ENCODE peak calls at places on chromosome 1, in five cellular contexts. Z is GM12878, P is breast epithelium, Q is cardiac muscle cell, C is endodermal cell. O is an unnamed sample.

GRCh38 chr1:229148743-229149142 is 122.2 kb upstream of the RAB4A start:
- DNase-seq in Z (no peak), P (no peak), Q (no peak), C (no peak), O (no peak)

GRCh38 chr1:186289943-186290560 is 85.0 kb downstream of the TPR start:
- DNase-seq in Z (no peak), P (no peak), Q (no peak), C (no peak), O (no peak)

GRCh38 chr1:168709896-168710305 is 19.1 kb downstream of the DPT start:
- DNase-seq in Z (no peak), P (no peak), Q (peak; percentile 47), C (no peak), O (no peak)

GRCh38 chr1:156002182-156002911 is 18.4 kb downstream of the SSR2 start:
- DNase-seq in Z (no peak), P (no peak), Q (no peak), C (no peak), O (no peak)

GRCh38 chr1:216804107-216804506 is 80.9 kb upstream of the ESRRG start:
- DNase-seq in Z (no peak), P (no peak), Q (no peak), C (no peak), O (no peak)

GRCh38 chr1:54825696-54826095 is 24.6 kb upstream of the TTC22 start:
- DNase-seq in Z (no peak), P (no peak), Q (no peak), C (no peak), O (no peak)

GRCh38 chr1:10353282-10353681 is 45.6 kb upstream of the PGD start:
- DNase-seq in Z (no peak), P (no peak), Q (peak; percentile 15), C (peak; percentile 69), O (no peak)

GRCh38 chr1:46400398-46400797 is 6.3 kb downstream of the FAAH start:
- DNase-seq in Z (no peak), P (no peak), Q (no peak), C (no peak), O (no peak)

GRCh38 chr1:42756956-42757891 is 9.6 kb downstream of the P3H1 start:
- DNase-seq in Z (no peak), P (no peak), Q (peak; percentile 70), C (peak; percentile 75), O (peak; percentile 71)

GRCh38 chr1:17060129-17060868 is 6.5 kb upstream of the SDHB start:
- DNase-seq in Z (no peak), P (no peak), Q (peak; percentile 33), C (no peak), O (no peak)

GRCh38 chr1:1890506-1891348 is at the start of gene GNB1:
- DNase-seq in Z (peak; percentile 48), P (peak; percentile 81), Q (peak; percentile 93), C (peak; percentile 92), O (peak; percentile 95)

GRCh38 chr1:9454494-9455066 is 84.7 kb upstream of the SLC25A33 start:
- DNase-seq in Z (no peak), P (no peak), Q (no peak), C (no peak), O (peak; percentile 28)

GRCh38 chr1:156752843-156753486 is 1.5 kb upstream of the HDGF start:
- DNase-seq in Z (no peak), P (no peak), Q (no peak), C (peak; percentile 36), O (no peak)

GRCh38 chr1:45272943-45273342 is 53.8 kb upstream of the HPDL start:
- DNase-seq in Z (no peak), P (no peak), Q (peak; percentile 64), C (no peak), O (no peak)

GRCh38 chr1:51192213-51192843 is 43.7 kb upstream of the RNF11 start:
- DNase-seq in Z (no peak), P (peak; percentile 58), Q (peak; percentile 93), C (peak; percentile 83), O (peak; percentile 77)

GRCh38 chr1:35506960-35507901 is 50.0 kb downstream of the KIAA0319L start:
- DNase-seq in Z (peak; percentile 76), P (no peak), Q (no peak), C (no peak), O (peak; percentile 74)

GRCh38 chr1:57254006-57254405 is 169.9 kb downstream of the DAB1 start:
- DNase-seq in Z (no peak), P (no peak), Q (peak; percentile 4), C (no peak), O (no peak)

GRCh38 chr1:43172532-43172972 is 422 bp downstream of the CFAP57 start:
- DNase-seq in Z (no peak), P (peak; percentile 75), Q (peak; percentile 92), C (peak; percentile 95), O (peak; percentile 92)

GRCh38 chr1:94117250-94117851 is 3.6 kb downstream of the ABCA4 start:
- DNase-seq in Z (no peak), P (no peak), Q (no peak), C (peak; percentile 41), O (no peak)

GRCh38 chr1:32246888-32247273 is at the start of gene FAM167B:
- DNase-seq in Z (no peak), P (no peak), Q (peak; percentile 80), C (no peak), O (no peak)

GRCh38 chr1:212161231-212161781 is 123.9 kb upstream of the PPP2R5A start:
- DNase-seq in Z (peak; percentile 25), P (no peak), Q (peak; percentile 90), C (no peak), O (peak; percentile 47)

GRCh38 chr1:165069829-165070228 is 286.7 kb downstream of the LMX1A start:
- DNase-seq in Z (no peak), P (no peak), Q (no peak), C (no peak), O (no peak)

GRCh38 chr1:3564921-3565831 is 46.1 kb downstream of the MEGF6 start:
- DNase-seq in Z (no peak), P (no peak), Q (peak; percentile 45), C (peak; percentile 82), O (peak; percentile 44)

GRCh38 chr1:89843279-89844121 is 22.7 kb downstream of the LRRC8D start:
- DNase-seq in Z (no peak), P (peak; percentile 58), Q (peak; percentile 74), C (peak; percentile 92), O (peak; percentile 91)

GRCh38 chr1:175367896-175368295 is 175.3 kb upstream of the KIAA0040 start:
- DNase-seq in Z (no peak), P (no peak), Q (no peak), C (no peak), O (no peak)

GRCh38 chr1:87968259-87968955 is 639.7 kb downstream of the LMO4 start:
- DNase-seq in Z (no peak), P (no peak), Q (peak; percentile 91), C (no peak), O (no peak)

GRCh38 chr1:42658880-42659337 is 686 bp downstream of the PPIH start:
- DNase-seq in Z (no peak), P (no peak), Q (peak; percentile 18), C (no peak), O (no peak)

GRCh38 chr1:240093120-240093961 is 1.7 kb downstream of the FMN2 start:
- DNase-seq in Z (no peak), P (no peak), Q (no peak), C (peak; percentile 85), O (no peak)

GRCh38 chr1:240091201-240091600 is 482 bp upstream of the FMN2 start:
- DNase-seq in Z (no peak), P (no peak), Q (no peak), C (no peak), O (no peak)

GRCh38 chr1:240094043-240094722 is 2.5 kb downstream of the FMN2 start:
- DNase-seq in Z (no peak), P (no peak), Q (no peak), C (no peak), O (no peak)

GRCh38 chr1:240091614-240092300 is at the start of gene FMN2:
- DNase-seq in Z (no peak), P (no peak), Q (peak; percentile 3), C (peak; percentile 88), O (no peak)

DNA sequence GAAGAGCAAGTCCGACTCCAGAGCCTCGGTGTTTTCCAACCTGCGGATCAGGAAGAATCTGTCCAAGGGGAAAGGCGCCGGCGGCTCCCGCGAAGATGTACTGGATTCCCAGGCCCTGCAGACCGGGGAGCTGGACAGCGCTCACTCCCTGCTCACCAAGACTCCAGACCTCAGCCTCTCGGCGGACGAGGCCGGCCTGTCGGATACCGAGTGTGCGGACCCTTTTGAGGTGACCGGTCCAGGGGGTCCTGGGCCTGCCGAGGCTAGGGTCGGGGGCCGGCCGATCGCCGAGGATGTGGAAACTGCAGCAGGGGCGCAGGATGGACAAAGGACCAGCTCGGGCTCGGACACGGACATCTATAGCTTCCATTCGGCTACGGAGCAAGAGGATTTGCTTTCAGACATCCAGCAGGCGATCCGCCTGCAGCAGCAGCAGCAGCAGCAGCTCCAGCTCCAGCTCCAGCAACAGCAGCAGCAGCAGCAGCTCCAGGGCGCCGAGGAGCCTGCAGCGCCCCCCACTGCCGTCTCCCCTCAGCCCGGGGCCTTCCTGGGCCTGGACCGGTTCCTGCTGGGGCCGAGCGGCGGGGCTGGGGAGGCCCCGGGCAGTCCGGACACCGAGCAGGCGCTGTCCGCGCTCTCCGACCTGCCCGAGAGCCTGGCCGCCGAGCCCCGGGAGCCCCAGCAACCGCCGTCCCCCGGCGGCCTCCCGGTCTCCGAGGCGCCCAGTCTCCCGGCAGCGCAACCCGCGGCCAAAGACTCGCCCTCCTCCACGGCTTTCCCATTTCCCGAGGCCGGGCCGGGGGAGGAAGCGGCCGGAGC is 827 bp downstream of the FMN2 start:
- DNase-seq in Z (no peak), P (no peak), Q (peak; percentile 37), C (peak; percentile 80), O (no peak)
- H3K4me3 ChIP-seq in Z (no peak overlapping the region), P (peak overlapping the region; percentile 70), Q (peak overlapping the region; percentile 48), C (peak overlapping the region; percentile 90), O (no peak overlapping the region)

GRCh38 chr1:178243119-178243518 is 149.2 kb downstream of the RASAL2 start:
- DNase-seq in Z (no peak), P (no peak), Q (no peak), C (no peak), O (no peak)
- TF ChIP-seq CTCF in Z (no peak), P (no peak), Q (no peak), C (peak; percentile 32), O (no peak)

GRCh38 chr1:198927129-198927528 is 288.3 kb downstream of the PTPRC start:
- DNase-seq in Z (no peak), P (no peak), Q (no peak), C (no peak), O (no peak)

GRCh38 chr1:198933506-198933905 is 294.7 kb downstream of the PTPRC start:
- DNase-seq in Z (no peak), P (no peak), Q (no peak), C (no peak), O (no peak)

GRCh38 chr1:198929111-198929604 is 290.3 kb downstream of the PTPRC start:
- DNase-seq in Z (no peak), P (no peak), Q (no peak), C (no peak), O (no peak)

GRCh38 chr1:198932351-198932991 is 293.6 kb downstream of the PTPRC start:
- DNase-seq in Z (no peak), P (no peak), Q (no peak), C (no peak), O (no peak)

GRCh38 chr1:198929961-198930599 is 291.2 kb downstream of the PTPRC start:
- DNase-seq in Z (peak; percentile 45), P (no peak), Q (peak; percentile 62), C (no peak), O (no peak)
- H3K4me3 ChIP-seq in Z (peak overlapping the region; percentile 59), P (peak overlapping the region; percentile 46), Q (no peak overlapping the region), C (no peak overlapping the region), O (peak overlapping the region; percentile 33)

GRCh38 chr1:166273618-166274017 is 106.8 kb upstream of the FAM78B start:
- DNase-seq in Z (no peak), P (no peak), Q (no peak), C (no peak), O (no peak)
- TF ChIP-seq CTCF in Z (no peak), P (no peak), Q (no peak), C (no peak), O (no peak)

GRCh38 chr1:74199504-74199903 is 1.5 kb downstream of the FPGT start:
- DNase-seq in Z (no peak), P (no peak), Q (peak; percentile 29), C (no peak), O (no peak)
- H3K4me3 ChIP-seq in Z (peak overlapping the region; percentile 82), P (no peak overlapping the region), Q (peak overlapping the region; percentile 63), C (no peak overlapping the region), O (no peak overlapping the region)

O was measured in GM12865.